ENCODE peak calls at places on chromosomes 5 and 9, in four cellular contexts. O, Z, W and Q are unnamed samples.
A peak's percentile ranks its signal among the peaks of the same experiment; 100 is the strongest.

GRCh38 chr5:146860213-146860891 is 18.2 kb downstream of the PPP2R2B start:
- DNase-seq in O (no peak), Z (no peak), W (no peak), Q (no peak)

GRCh38 chr9:85258823-85259370 is 482.9 kb downstream of the AGTPBP1 start:
- DNase-seq in W (peak; percentile 47), O (peak; percentile 17), Z (peak; percentile 55), Q (peak; percentile 62)

GRCh38 chr5:60382761-60383160 is 317.2 kb downstream of the DEPDC1B start:
- DNase-seq in O (no peak), W (no peak), Z (no peak), Q (peak; percentile 17)

GRCh38 chr5:89556215-89557009 is 673.4 kb upstream of the MEF2C start:
- DNase-seq in W (no peak), O (no peak), Z (no peak), Q (no peak)

GRCh38 chr5:91048073-91048472 is 335.0 kb downstream of the ARRDC3 start:
- DNase-seq in O (no peak), W (no peak), Z (no peak), Q (no peak)

GRCh38 chr5:150036513-150036912 is 36.0 kb downstream of the HMGXB3 start:
- DNase-seq in O (no peak), Z (no peak), W (no peak), Q (no peak)

GRCh38 chr9:114347675-114348074 is 18.0 kb downstream of the ORM2 start:
- DNase-seq in O (no peak), W (no peak), Z (no peak), Q (no peak)

GRCh38 chr9:16619341-16619740 is 251.1 kb downstream of the BNC2 start:
- DNase-seq in Z (no peak), W (no peak), O (no peak), Q (no peak)

GRCh38 chr5:164580155-164580554 is 1074.7 kb downstream of the MAT2B start:
- DNase-seq in W (no peak), O (no peak), Z (no peak), Q (no peak)

GRCh38 chr5:138752341-138752950 is 779 bp upstream of the CTNNA1 start:
- DNase-seq in Z (no peak), O (peak; percentile 15), W (no peak), Q (no peak)

GRCh38 chr9:137376386-137376785 is 46.6 kb downstream of the EXD3 start:
- DNase-seq in W (no peak), O (no peak), Z (no peak), Q (no peak)

GRCh38 chr5:168612996-168613395 is 33.8 kb upstream of the PANK3 start:
- DNase-seq in O (no peak), W (no peak), Z (no peak), Q (no peak)

GRCh38 chr5:32223972-32224608 is 50.0 kb upstream of the GOLPH3 start:
- DNase-seq in W (peak; percentile 56), Z (no peak), O (no peak), Q (no peak)

GRCh38 chr9:80437825-80438224 is 866.1 kb downstream of the TLE4 start:
- DNase-seq in O (no peak), Z (no peak), W (no peak), Q (no peak)

GRCh38 chr9:93670208-93671029 is 94.0 kb downstream of the PHF2 start:
- DNase-seq in O (no peak), W (no peak), Z (no peak), Q (no peak)

GRCh38 chr9:37034938-37035471 is 937 bp upstream of the PAX5 start:
- DNase-seq in W (no peak), Z (no peak), O (peak; percentile 61), Q (peak; percentile 34)
- TF ChIP-seq CTCF in W (no peak), Z (no peak), O (no peak), Q (no peak)

DNA sequence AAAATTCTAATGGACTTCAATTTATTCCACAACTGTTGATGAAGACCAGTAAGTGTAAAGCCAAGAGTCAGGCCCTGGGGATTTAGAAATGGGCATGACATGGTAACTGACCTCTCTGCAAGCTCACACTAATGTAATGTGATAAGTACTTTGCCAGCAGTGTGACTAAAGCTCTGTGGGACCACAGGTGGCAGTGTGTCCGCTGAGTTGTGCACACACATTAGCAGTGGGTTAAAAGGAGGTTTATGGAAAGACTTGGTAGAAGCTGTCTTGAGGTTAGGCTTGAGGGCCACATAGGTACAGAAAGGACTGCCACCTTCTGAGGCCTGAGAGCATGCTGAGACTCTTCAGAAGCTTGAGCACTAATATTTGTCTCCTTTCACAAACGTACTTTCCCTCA is 67.6 kb downstream of the UBAP1 start:
- DNase-seq in Z (no peak), O (no peak), W (no peak), Q (no peak)
- TF ChIP-seq CTCF in Z (no peak), O (no peak), W (no peak), Q (no peak)

GRCh38 chr9:132883349-132884294 is 4.9 kb downstream of the SPACA9 start:
- DNase-seq in W (no peak), O (no peak), Z (no peak), Q (no peak)
- TF ChIP-seq CTCF in W (no peak), O (no peak), Z (no peak), Q (no peak)

GRCh38 chr9:131803758-131804411 is 64.0 kb upstream of the RAPGEF1 start:
- DNase-seq in Z (no peak), W (no peak), O (no peak), Q (no peak)

GRCh38 chr9:131799177-131799823 is 59.4 kb upstream of the RAPGEF1 start:
- DNase-seq in W (no peak), O (no peak), Z (no peak), Q (peak; percentile 69)

GRCh38 chr9:131800366-131800765 is 60.5 kb upstream of the RAPGEF1 start:
- DNase-seq in W (no peak), Z (no peak), O (no peak), Q (no peak)

GRCh38 chr9:131800885-131801284 is 61.0 kb upstream of the RAPGEF1 start:
- DNase-seq in O (no peak), W (no peak), Z (no peak), Q (no peak)

DNA sequence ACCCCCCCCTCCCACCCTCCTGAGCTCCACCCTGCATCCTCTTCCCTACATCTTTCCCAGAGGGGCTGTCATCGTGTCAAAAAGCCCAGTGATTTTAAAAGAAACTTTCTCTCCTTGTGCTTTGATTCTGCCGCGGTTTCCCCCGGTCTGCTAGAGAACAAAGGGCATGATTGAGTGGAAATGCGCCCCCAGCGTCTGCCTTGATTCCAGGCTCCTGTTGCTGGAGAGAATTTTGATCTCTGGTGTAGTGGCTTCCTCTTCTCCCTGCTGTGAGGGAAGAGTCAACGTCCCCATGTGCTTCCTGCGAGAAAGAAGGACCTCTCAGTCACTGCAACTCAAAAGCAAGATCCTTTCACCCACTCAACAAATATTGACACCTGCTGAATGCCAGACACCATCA is 61.9 kb upstream of the RAPGEF1 start:
- DNase-seq in W (no peak), O (no peak), Z (no peak), Q (no peak)
- TF ChIP-seq CTCF in W (peak; percentile 36), O (peak; percentile 7), Z (no peak), Q (no peak)

DNA sequence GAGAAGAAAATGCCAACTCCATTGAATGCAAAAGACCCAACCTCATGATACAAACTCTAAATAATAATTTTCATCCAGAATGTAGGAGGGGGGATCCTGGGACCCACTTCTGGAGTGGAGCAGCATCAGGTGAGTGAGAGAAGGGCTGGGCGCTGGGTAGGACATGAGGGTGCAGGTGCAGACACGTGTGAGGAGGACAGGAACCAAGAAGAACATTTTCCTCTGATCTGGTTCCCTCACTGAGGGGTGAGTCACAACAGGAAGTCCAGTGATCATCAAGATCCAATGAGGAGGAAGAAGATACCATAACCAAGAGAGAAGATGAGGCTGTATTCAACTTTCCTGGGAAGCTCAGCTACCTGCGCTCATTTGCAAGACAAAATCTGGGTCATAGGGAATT is 57.4 kb downstream of the SFXN1 start:
- DNase-seq in O (no peak), Z (no peak), W (no peak), Q (no peak)
- TF ChIP-seq CTCF in O (no peak), Z (no peak), W (no peak), Q (no peak)